ENCODE peak calls at places on chromosomes 7 and 10, in four cellular contexts. U, P, O and M are unnamed samples. For H3K9me3, the result is how much of the 10 kb centered on the place peaks cover.

GRCh38 chr7:132869166-132869861 is 212.6 kb downstream of the CHCHD3 start:
- DNase-seq in U (no peak), P (no peak), O (no peak), M (no peak)

GRCh38 chr10:38600146-38600545 is 506.0 kb downstream of the ZNF37A start:
- DNase-seq in U (no peak), P (no peak), O (no peak), M (no peak)

GRCh38 chr7:37916673-37917660 is at the start of gene SFRP4:
- DNase-seq in U (peak), P (no peak), O (peak), M (peak)

GRCh38 chr7:116230191-116231005 is 20.1 kb downstream of the TES start:
- DNase-seq in U (no peak), P (no peak), O (no peak), M (no peak)

GRCh38 chr7:28768577-28769147 is 189.5 kb downstream of the TRIL start:
- DNase-seq in U (no peak), P (no peak), O (no peak), M (no peak)

GRCh38 chr10:126935263-126935946 is 30.2 kb downstream of the DOCK1 start:
- DNase-seq in U (no peak), P (no peak), O (no peak), M (no peak)

GRCh38 chr7:92586403-92586802 is 3.8 kb downstream of the FAM133B start:
- DNase-seq in U (no peak), P (no peak), O (no peak), M (no peak)

GRCh38 chr10:27153855-27154198 is 357 bp downstream of the YME1L1 start:
- DNase-seq in U (no peak), P (no peak), O (no peak), M (no peak)

GRCh38 chr10:100864981-100865380 is 47.8 kb upstream of the SLF2 start:
- DNase-seq in U (no peak), P (no peak), O (no peak), M (no peak)

GRCh38 chr7:107703219-107703618 is 40.7 kb upstream of the CBLL1 start:
- DNase-seq in U (no peak), P (no peak), O (no peak), M (no peak)

GRCh38 chr10:93384006-93384405 is 98.1 kb downstream of the MYOF start:
- DNase-seq in U (no peak), P (no peak), O (no peak), M (no peak)

GRCh38 chr10:128103229-128103714 is 23.0 kb downstream of the MKI67 start:
- DNase-seq in U (no peak), P (no peak), O (no peak), M (no peak)
- H3K9me3 ChIP-seq in U (under half), P (under half), O (under half), M (under half)

GRCh38 chr10:130388746-130389145 is 252.6 kb downstream of the GLRX3 start:
- DNase-seq in U (no peak), P (no peak), O (no peak), M (no peak)
- H3K9me3 ChIP-seq in U (under half), P (under half), O (under half), M (under half)

GRCh38 chr10:53489783-53490182 is 717.2 kb upstream of the MBL2 start:
- DNase-seq in U (no peak), P (no peak), O (no peak), M (no peak)
- H3K9me3 ChIP-seq in U (under half), P (under half), O (under half), M (under half)

DNA sequence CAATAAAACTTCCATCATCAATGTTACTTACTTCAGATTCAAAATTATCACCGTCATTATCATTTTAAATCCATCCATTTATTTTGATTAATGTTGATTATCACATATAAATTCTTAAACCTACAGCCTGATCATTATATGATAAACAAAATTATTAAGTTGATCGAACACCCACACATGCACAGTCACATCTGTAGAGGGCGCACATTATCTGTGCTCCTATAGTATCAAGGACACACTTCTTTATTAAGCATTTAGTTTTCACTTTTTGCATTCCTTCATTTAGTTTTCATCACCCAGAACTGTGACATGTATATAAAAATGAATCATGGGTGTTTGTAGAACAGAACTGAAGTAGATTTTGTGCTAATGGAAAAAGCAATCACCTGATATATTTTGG is 26.2 kb upstream of the ZNF716 start:
- DNase-seq in U (no peak), P (no peak), O (no peak), M (no peak)
- H3K9me3 ChIP-seq in U (under half), P (under half), O (under half), M (under half)

GRCh38 chr7:157966490-157966889 is 621.1 kb downstream of the PTPRN2 start:
- DNase-seq in U (no peak), P (no peak), O (no peak), M (no peak)

GRCh38 chr7:157970744-157971143 is 616.9 kb downstream of the PTPRN2 start:
- DNase-seq in U (no peak), P (no peak), O (no peak), M (no peak)

GRCh38 chr7:157972914-157973313 is 614.7 kb downstream of the PTPRN2 start:
- DNase-seq in U (no peak), P (no peak), O (no peak), M (no peak)

GRCh38 chr7:157973971-157974677 is 613.5 kb downstream of the PTPRN2 start:
- DNase-seq in U (peak), P (no peak), O (no peak), M (no peak)

DNA sequence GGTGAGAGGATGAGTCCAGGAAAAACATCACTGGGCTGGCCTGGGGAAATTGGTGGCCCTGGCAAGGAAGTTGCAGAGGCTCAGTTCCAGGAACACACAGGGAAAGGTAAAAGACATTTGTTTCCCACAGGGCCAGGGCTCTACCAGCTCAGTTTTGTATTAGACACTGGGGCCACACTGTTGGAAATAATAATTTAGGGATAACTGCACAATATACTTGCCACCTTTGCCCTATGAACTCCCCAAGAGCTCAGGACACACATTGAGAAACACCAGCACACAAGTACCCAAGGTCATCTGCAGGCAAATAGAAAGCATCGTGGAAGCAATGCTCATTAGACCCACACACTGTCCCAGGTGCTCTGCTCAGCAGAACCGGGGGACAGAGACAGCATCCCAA is 617.6 kb downstream of the PTPRN2 start:
- DNase-seq in U (no peak), P (no peak), O (no peak), M (no peak)
- H3K9me3 ChIP-seq in U (under half), P (under half), O (under half), M (under half)